ENCODE peak calls at places on chromosomes 1 and 21, in four cellular contexts. K is fibroblast of lung, T is prostate gland, S is OCI-LY7. F is an unnamed sample.

GRCh38 chr1:56200446-56200845 is 378.9 kb downstream of the PLPP3 start:
- DNase-seq in K (no peak), T (peak; percentile 26), S (no peak), F (no peak)

GRCh38 chr1:28123461-28123961 is 35.1 kb upstream of the EYA3 start:
- DNase-seq in K (peak; percentile 93), T (no peak), S (no peak), F (no peak)

GRCh38 chr1:20601123-20601825 is 12.4 kb downstream of the CDA start:
- DNase-seq in K (peak; percentile 72), T (no peak), S (peak; percentile 8), F (no peak)

GRCh38 chr1:28374297-28374696 is 4.8 kb downstream of the PHACTR4 start:
- DNase-seq in K (peak; percentile 82), T (no peak), S (no peak), F (no peak)

GRCh38 chr1:207009182-207009850 is 23.2 kb downstream of the C1orf116 start:
- DNase-seq in K (no peak), T (no peak), S (no peak), F (no peak)

GRCh38 chr1:26976621-26977510 is 16.6 kb upstream of the KDF1 start:
- DNase-seq in K (no peak), T (no peak), S (no peak), F (no peak)

GRCh38 chr1:29122987-29123870 is 474 bp downstream of the TMEM200B start:
- DNase-seq in K (peak; percentile 49), T (no peak), S (no peak), F (no peak)

GRCh38 chr1:153533689-153534201 is 2.0 kb downstream of the S100A6 start:
- DNase-seq in K (peak; percentile 93), T (no peak), S (no peak), F (no peak)

GRCh38 chr1:112995890-112996289 is 39.9 kb upstream of the SLC16A1 start:
- DNase-seq in K (peak; percentile 22), T (no peak), S (no peak), F (no peak)

GRCh38 chr1:233442392-233442791 is 114.9 kb downstream of the MAP3K21 start:
- DNase-seq in K (peak; percentile 46), T (no peak), S (no peak), F (no peak)

GRCh38 chr1:211476200-211476849 is 15.6 kb downstream of the RD3 start:
- DNase-seq in K (peak; percentile 53), T (peak; percentile 43), S (peak; percentile 77), F (peak; percentile 20)

GRCh38 chr1:77504986-77505385 is 177.5 kb downstream of the ZZZ3 start:
- DNase-seq in K (no peak), T (no peak), S (no peak), F (no peak)

GRCh38 chr1:916173-917075 is 7.3 kb upstream of the SAMD11 start:
- DNase-seq in K (peak; percentile 43), T (no peak), S (no peak), F (no peak)

GRCh38 chr1:205563927-205564441 is 59.5 kb downstream of the CDK18 start:
- DNase-seq in K (no peak), T (peak; percentile 41), S (no peak), F (no peak)

GRCh38 chr1:90325165-90325564 is 330.3 kb downstream of the ZNF326 start:
- DNase-seq in K (no peak), T (no peak), S (no peak), F (no peak)

GRCh38 chr21:32844653-32845443 is 73.3 kb upstream of the PAXBP1 start:
- DNase-seq in K (peak; percentile 71), T (no peak), S (no peak), F (no peak)

GRCh38 chr1:37662031-37662755 is 27.5 kb upstream of the RSPO1 start:
- DNase-seq in K (no peak), T (no peak), S (peak; percentile 55), F (no peak)

GRCh38 chr1:8358897-8359616 is 41.1 kb downstream of the SLC45A1 start:
- DNase-seq in K (no peak), T (no peak), S (no peak), F (no peak)
- H3K4me1 ChIP-seq in K (peaks cover 8% of the 10 kb centered on the region), T (peaks cover 11% of the 10 kb centered on the region), S (no peaks in the 10 kb centered on the region), F (no peaks in the 10 kb centered on the region)

DNA sequence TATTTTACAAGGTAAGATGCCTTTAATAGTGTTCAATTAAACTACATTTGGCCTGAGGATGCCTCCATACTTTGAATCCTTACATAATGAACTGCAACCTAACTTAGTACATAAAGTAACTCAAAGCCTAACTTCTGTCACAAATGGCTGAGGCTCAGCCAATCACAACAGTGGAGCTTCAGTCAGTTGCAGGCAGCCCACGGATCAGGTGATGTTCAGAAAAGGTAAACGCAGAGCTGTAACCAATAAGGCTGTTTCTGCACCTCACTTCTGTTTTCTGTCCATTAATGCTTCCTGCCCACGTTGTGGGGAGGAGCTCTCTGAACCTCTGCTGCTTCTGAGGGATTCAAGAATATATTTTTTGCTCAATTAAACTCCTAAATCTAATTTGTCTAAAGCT is 94.8 kb upstream of the KIAA0040 start:
- DNase-seq in K (no peak), T (no peak), S (peak; percentile 47), F (peak; percentile 31)
- H3K4me3 ChIP-seq in K (no peak overlapping the region), T (no peak overlapping the region), S (no peak overlapping the region), F (no peak overlapping the region)

GRCh38 chr1:159826436-159827101 is at the start of gene SLAMF8:
- DNase-seq in K (no peak), T (no peak), S (no peak), F (peak; percentile 33)
- H3K4me1 ChIP-seq in K (peaks cover 2% of the 10 kb centered on the region), T (no peaks in the 10 kb centered on the region), S (no peaks in the 10 kb centered on the region), F (peaks cover 35% of the 10 kb centered on the region)

DNA sequence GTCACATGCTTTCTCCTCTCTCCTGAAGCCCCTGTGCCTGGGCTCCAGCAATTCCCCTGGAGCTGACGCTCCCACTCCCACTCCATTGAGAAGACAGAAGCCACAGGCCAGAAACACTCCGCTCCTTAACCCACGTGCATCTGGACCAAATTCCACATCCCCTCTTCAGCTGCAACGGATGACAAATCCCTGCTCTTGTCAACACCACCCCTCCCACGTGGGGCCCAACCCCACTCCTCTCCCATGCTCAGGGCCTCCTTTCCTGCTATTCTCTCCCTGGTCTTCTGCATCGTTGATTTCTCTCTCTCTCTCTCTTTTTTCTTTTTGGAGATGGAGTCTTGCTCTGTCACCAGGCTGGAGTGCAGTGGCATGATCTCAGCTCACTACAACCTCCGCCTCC is 18.3 kb downstream of the CA6 start:
- DNase-seq in K (peak; percentile 15), T (no peak), S (no peak), F (no peak)
- H3K4me3 ChIP-seq in K (no peak overlapping the region), T (no peak overlapping the region), S (no peak overlapping the region), F (no peak overlapping the region)

DNA sequence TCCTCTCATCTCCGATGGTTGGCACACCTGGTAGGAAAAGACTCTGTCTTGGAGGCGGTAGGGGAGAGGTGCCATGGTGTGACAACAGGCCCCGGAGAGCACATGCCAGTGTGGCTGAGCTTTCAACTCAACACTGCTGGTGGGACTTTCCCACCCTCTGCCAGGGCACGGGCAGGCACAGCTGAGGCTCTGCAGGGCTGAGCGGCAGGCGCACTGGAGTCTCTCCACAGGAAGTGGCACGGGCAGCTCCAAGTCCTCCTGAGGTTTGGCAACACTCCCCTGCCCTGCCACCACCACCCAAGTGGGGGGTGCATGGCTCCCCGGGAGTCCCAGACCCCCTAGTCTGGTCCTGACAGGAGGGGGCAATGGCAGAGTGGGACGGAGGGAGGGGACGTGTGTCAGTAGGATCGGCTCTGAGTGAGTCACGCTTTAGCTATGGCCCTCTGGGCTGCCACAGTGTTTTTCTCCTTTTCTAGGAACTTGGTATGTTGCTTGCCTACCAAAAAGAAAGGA is 27.3 kb upstream of the EVA1B start:
- DNase-seq in K (peak; percentile 88), T (no peak), S (no peak), F (no peak)
- H3K4me1 ChIP-seq in K (peaks cover 48% of the 10 kb centered on the region), T (no peaks in the 10 kb centered on the region), S (peaks cover 19% of the 10 kb centered on the region), F (peaks cover 37% of the 10 kb centered on the region)